ENCODE peak calls at places on chromosomes 2 and 18, in four cellular contexts. X is lower leg skin, C is astrocyte of the spinal cord, I is thyroid gland. H is an unnamed sample.

GRCh38 chr2:238920601-238921001 is 72.7 kb downstream of the TWIST2 start:
- DNase-seq in C (no peak), I (no peak), X (no peak), H (no peak)

GRCh38 chr2:68135448-68136320 is 22.0 kb upstream of the PNO1 start:
- DNase-seq in C (no peak), I (no peak), X (no peak), H (no peak)

GRCh38 chr18:26747131-26747475 is 118.4 kb downstream of the AQP4 start:
- DNase-seq in X (no peak), C (peak; percentile 17), I (no peak), H (no peak)

GRCh38 chr18:79779021-79779699 is 18.6 kb upstream of the KCNG2 start:
- DNase-seq in X (no peak), I (no peak), C (no peak), H (peak; percentile 24)

GRCh38 chr2:25333981-25334380 is 7.7 kb downstream of the DNMT3A start:
- DNase-seq in X (no peak), C (no peak), I (no peak), H (no peak)

GRCh38 chr2:163345795-163346573 is 389.8 kb downstream of the FIGN start:
- DNase-seq in C (peak; percentile 64), X (no peak), I (no peak), H (no peak)

GRCh38 chr2:109295781-109296117 is 166.7 kb downstream of the SH3RF3 start:
- DNase-seq in C (no peak), X (no peak), I (no peak), H (no peak)

GRCh38 chr18:30920757-30921156 is 121.8 kb downstream of the DSC3 start:
- DNase-seq in C (no peak), I (no peak), X (no peak), H (no peak)

GRCh38 chr2:96143848-96144480 is 1.3 kb downstream of the DUSP2 start:
- DNase-seq in I (no peak), C (no peak), X (no peak), H (no peak)

GRCh38 chr18:75070625-75071483 is 138.1 kb downstream of the PTGR3 start:
- DNase-seq in C (peak; percentile 86), X (peak; percentile 63), I (peak; percentile 56), H (peak; percentile 60)

GRCh38 chr18:62187543-62188378 is 706 bp downstream of the RELCH start:
- DNase-seq in C (peak; percentile 29), I (peak; percentile 31), X (peak; percentile 21), H (peak; percentile 21)

GRCh38 chr2:152189622-152190495 is 14.3 kb upstream of the STAM2 start:
- DNase-seq in X (no peak), C (peak; percentile 75), I (peak; percentile 38), H (no peak)

GRCh38 chr2:235382091-235383000 is 111.5 kb upstream of the AGAP1 start:
- DNase-seq in X (no peak), C (no peak), I (peak; percentile 15), H (no peak)

GRCh38 chr2:173358617-173359016 is 3.9 kb downstream of the CDCA7 start:
- DNase-seq in I (no peak), X (no peak), C (no peak), H (no peak)

GRCh38 chr2:235543126-235543750 is 49.4 kb downstream of the AGAP1 start:
- DNase-seq in C (no peak), X (no peak), I (no peak), H (no peak)

GRCh38 chr18:63306249-63306648 is 13.3 kb downstream of the BCL2 start:
- DNase-seq in I (no peak), C (no peak), X (no peak), H (no peak)

GRCh38 chr2:158024288-158024898 is 77.3 kb upstream of the UPP2 start:
- DNase-seq in X (peak; percentile 35), I (peak; percentile 29), C (peak; percentile 55), H (no peak)

GRCh38 chr2:178863856-178864620 is 56.8 kb upstream of the TTN start:
- DNase-seq in C (peak; percentile 30), X (peak; percentile 18), I (peak; percentile 22), H (peak; percentile 82)

GRCh38 chr18:35005963-35006577 is 35.1 kb upstream of the MAPRE2 start:
- DNase-seq in C (peak; percentile 76), I (no peak), X (no peak), H (no peak)

GRCh38 chr2:5803547-5803946 is 111.4 kb downstream of the SOX11 start:
- DNase-seq in I (no peak), X (no peak), C (peak; percentile 77), H (no peak)

GRCh38 chr2:183219853-183220252 is 95.6 kb downstream of the NUP35 start:
- DNase-seq in C (no peak), I (no peak), X (no peak), H (no peak)

GRCh38 chr18:73118121-73118816 is 250.5 kb upstream of the NETO1 start:
- DNase-seq in C (peak; percentile 64), I (no peak), X (no peak), H (no peak)

GRCh38 chr2:23597687-23598086 is 212.7 kb downstream of the KLHL29 start:
- DNase-seq in X (no peak), I (no peak), C (no peak), H (no peak)

GRCh38 chr2:15777795-15778371 is 162.5 kb upstream of the MYCN start:
- DNase-seq in X (no peak), C (no peak), I (no peak), H (no peak)

GRCh38 chr2:143132360-143132759 is 3.1 kb downstream of the ARHGAP15 start:
- DNase-seq in I (no peak), C (no peak), X (no peak), H (no peak)

GRCh38 chr18:67476585-67476984 is 39.9 kb downstream of the DSEL start:
- DNase-seq in I (no peak), X (no peak), C (peak; percentile 38), H (no peak)

GRCh38 chr18:376307-376706 is 108.5 kb upstream of the THOC1 start:
- DNase-seq in X (no peak), C (peak; percentile 73), I (no peak), H (no peak)

GRCh38 chr2:145199052-145199451 is 679.1 kb upstream of the ZEB2 start:
- DNase-seq in I (peak; percentile 24), X (no peak), C (no peak), H (no peak)

GRCh38 chr2:9166579-9167392 is 39.8 kb upstream of the ASAP2 start:
- DNase-seq in I (no peak), C (no peak), X (no peak), H (no peak)

GRCh38 chr2:235396071-235396846 is 97.6 kb upstream of the AGAP1 start:
- DNase-seq in C (no peak), I (no peak), X (no peak), H (no peak)

GRCh38 chr18:63844254-63844653 is 43.3 kb upstream of the SERPINB2 start:
- DNase-seq in C (peak; percentile 64), X (no peak), I (no peak), H (no peak)

GRCh38 chr2:193695367-193695766 is 1500.6 kb upstream of the TMEFF2 start:
- DNase-seq in C (peak; percentile 64), X (no peak), I (no peak), H (no peak)

GRCh38 chr2:47483191-47483590 is 80.2 kb downstream of the MSH2 start:
- DNase-seq in C (no peak), X (no peak), I (no peak), H (no peak)

GRCh38 chr2:231521443-231521842 is 8.8 kb downstream of the NMUR1 start:
- DNase-seq in X (no peak), C (no peak), I (no peak), H (no peak)

GRCh38 chr2:27705851-27706622 is 42.3 kb downstream of the SLC4A1AP start:
- DNase-seq in C (peak; percentile 96), I (peak; percentile 64), X (peak; percentile 81), H (peak; percentile 97)

GRCh38 chr2:80863166-80863714 is 558.7 kb upstream of the LRRTM1 start:
- DNase-seq in X (no peak), C (no peak), I (no peak), H (no peak)

DNA sequence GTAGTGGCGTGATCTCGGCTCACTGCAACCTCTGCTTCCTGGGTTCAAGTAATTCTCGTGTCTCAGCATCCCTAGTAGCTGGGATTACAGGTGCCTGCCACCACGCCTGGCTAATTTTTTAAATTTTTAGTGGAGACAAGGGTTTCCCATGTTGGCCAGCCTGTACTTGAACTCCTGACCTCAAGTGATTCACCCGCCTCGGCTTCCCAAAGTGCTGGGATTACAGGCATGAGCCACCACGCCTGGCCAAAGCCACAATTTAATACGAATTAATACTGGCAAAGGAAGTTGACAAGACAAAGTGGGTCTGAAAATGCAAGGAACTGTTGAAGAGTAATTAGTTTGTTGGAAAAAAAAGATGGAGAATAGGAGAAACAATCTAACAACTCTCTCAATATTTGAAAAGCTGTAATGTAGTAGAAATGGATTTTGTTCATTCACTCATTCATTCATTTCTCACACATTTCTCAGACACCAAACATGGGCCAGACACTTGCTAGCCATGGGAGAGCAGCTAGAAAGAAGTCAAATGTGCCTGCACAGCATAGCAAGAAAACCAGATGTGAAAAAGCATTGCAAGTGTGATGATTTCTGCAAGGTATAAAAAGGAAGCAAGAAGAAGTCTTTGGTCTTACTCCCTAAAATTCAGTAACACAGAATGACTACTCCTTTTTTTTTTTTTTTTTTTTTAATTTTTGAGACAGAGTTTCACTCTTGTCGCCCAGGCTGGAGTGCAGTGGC is 39.4 kb upstream of the ATL2 start:
- DNase-seq in I (no peak), X (no peak), C (no peak), H (no peak)
- H3K4me3 ChIP-seq in I (no peak overlapping the region), X (no peak overlapping the region), C (no peak overlapping the region), H (no peak overlapping the region)

DNA sequence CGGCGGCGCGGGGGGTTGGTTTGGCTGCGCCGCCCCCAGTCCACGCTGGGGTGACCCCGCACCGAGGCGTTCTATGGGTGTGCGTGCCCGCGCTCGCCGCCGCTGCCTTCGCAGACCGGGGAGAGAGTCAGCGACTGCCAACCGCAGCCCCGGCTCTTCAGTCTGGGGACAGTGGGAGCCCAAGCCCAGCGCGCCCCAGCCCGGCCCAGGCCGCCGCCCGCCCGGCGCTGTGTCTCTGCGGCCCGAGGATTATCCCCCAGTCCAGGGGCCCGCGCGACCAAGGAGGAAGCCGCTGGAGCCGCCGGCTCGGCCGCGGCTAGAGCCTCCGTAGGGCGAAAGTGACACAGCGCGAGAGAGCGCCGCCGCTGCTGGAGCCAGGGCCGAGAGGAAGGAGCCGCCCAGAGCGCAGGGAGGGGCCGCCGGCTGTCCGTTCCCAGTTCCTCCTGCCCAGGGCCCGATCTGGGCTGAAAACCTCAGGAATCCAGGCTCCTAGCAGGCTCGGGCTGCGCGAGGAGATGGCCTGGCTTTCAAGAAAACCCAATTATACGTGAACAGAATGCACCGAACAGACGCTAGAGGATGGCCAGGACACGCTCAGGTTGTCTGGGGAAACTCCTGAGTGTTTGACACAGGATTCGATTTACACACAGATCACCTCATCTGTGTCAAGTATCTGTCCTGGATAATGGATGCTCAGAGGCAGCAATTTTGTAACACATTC is 2.4 kb downstream of the CTIF start:
- DNase-seq in C (peak; percentile 80), I (peak; percentile 74), X (peak; percentile 50), H (peak; percentile 89)
- TF ChIP-seq CTCF in C (no peak), I (no peak), X (no peak), H (no peak)

GRCh38 chr2:31674446-31674845 is 93.7 kb upstream of the SRD5A2 start:
- DNase-seq in C (no peak), I (no peak), X (no peak), H (no peak)

GRCh38 chr2:31675485-31675901 is 94.8 kb upstream of the SRD5A2 start:
- DNase-seq in C (no peak), X (no peak), I (no peak), H (no peak)
- H3K4me3 ChIP-seq in C (no peak overlapping the region), X (no peak overlapping the region), I (no peak overlapping the region), H (no peak overlapping the region)

GRCh38 chr2:7034313-7034712 is 117.1 kb downstream of the RNF144A start:
- DNase-seq in I (peak; percentile 49), C (peak; percentile 29), X (no peak), H (no peak)
- TF ChIP-seq CTCF in I (no peak), C (peak; percentile 33), X (no peak), H (no peak)

GRCh38 chr2:168801961-168802824 is at the start of gene NOSTRIN:
- DNase-seq in C (peak; percentile 55), I (no peak), X (no peak), H (no peak)
- H3K4me3 ChIP-seq in C (no peak within 1 kb of the TSS), I (no peak within 1 kb of the TSS), X (peak within 1 kb of the TSS; percentile 13), H (peak within 1 kb of the TSS; percentile 10)

GRCh38 chr2:82344670-82345069 is 2040.1 kb upstream of the LRRTM1 start:
- DNase-seq in I (no peak), X (no peak), C (no peak), H (no peak)
- TF ChIP-seq CTCF in I (no peak), X (no peak), C (no peak), H (no peak)

H was measured in tibial artery.